ENCODE peak calls at places on chromosome 14, in four cellular contexts. Z, R, U and Y are unnamed samples.

GRCh38 chr14:39339003-39339402 is 93.2 kb downstream of the FBXO33 start:
- DNase-seq in Z (no peak), R (no peak), U (peak; percentile 50), Y (no peak)

GRCh38 chr14:69997849-69998248 is 118.6 kb downstream of the SMOC1 start:
- DNase-seq in Z (no peak), R (no peak), U (peak; percentile 47), Y (no peak)

GRCh38 chr14:78319826-78320635 is 149.9 kb downstream of the NRXN3 start:
- DNase-seq in Z (no peak), R (no peak), U (no peak), Y (no peak)

GRCh38 chr14:76152333-76152681 is 585 bp downstream of the GPATCH2L start:
- DNase-seq in Z (peak; percentile 44), R (peak; percentile 66), U (peak; percentile 60), Y (peak; percentile 58)

GRCh38 chr14:105077649-105077995 is 12.4 kb upstream of the GPR132 start:
- DNase-seq in Z (no peak), R (no peak), U (no peak), Y (no peak)

GRCh38 chr14:51666070-51666469 is 14.4 kb downstream of the FRMD6 start:
- DNase-seq in Z (no peak), R (no peak), U (no peak), Y (no peak)

GRCh38 chr14:56855891-56856461 is 45.7 kb upstream of the OTX2 start:
- DNase-seq in Z (no peak), R (no peak), U (peak; percentile 8), Y (peak; percentile 50)

GRCh38 chr14:92160619-92161018 is 38.9 kb downstream of the CPSF2 start:
- DNase-seq in Z (peak; percentile 7), R (no peak), U (no peak), Y (no peak)

GRCh38 chr14:71725802-71726638 is 206.2 kb upstream of the RGS6 start:
- DNase-seq in Z (no peak), R (no peak), U (no peak), Y (no peak)

GRCh38 chr14:77761205-77761931 is 412 bp upstream of the SNW1 start:
- DNase-seq in Z (peak; percentile 63), R (peak; percentile 25), U (peak; percentile 62), Y (peak; percentile 50)

GRCh38 chr14:52583544-52583943 is 30.9 kb downstream of the GPR137C start:
- DNase-seq in Z (no peak), R (no peak), U (no peak), Y (no peak)

GRCh38 chr14:100589071-100589759 is 2.0 kb upstream of the BEGAIN start:
- DNase-seq in Z (no peak), R (no peak), U (no peak), Y (no peak)

GRCh38 chr14:90580381-90581335 is 183.8 kb downstream of the CALM1 start:
- DNase-seq in Z (no peak), R (no peak), U (no peak), Y (no peak)

GRCh38 chr14:68879321-68879781 is 86.5 kb upstream of the ZFP36L1 start:
- DNase-seq in Z (no peak), R (no peak), U (no peak), Y (no peak)

GRCh38 chr14:20631821-20632389 is 9.6 kb downstream of the OR6S1 start:
- DNase-seq in Z (peak; percentile 78), R (peak; percentile 50), U (peak; percentile 83), Y (peak; percentile 72)

GRCh38 chr14:51595831-51596472 is 55.8 kb upstream of the FRMD6 start:
- DNase-seq in Z (no peak), R (no peak), U (no peak), Y (no peak)

GRCh38 chr14:97149775-97150174 is 352.6 kb downstream of the VRK1 start:
- DNase-seq in Z (no peak), R (no peak), U (no peak), Y (no peak)

GRCh38 chr14:90397401-90398314 is 829 bp downstream of the CALM1 start:
- DNase-seq in Z (peak; percentile 15), R (peak; percentile 81), U (peak; percentile 34), Y (peak; percentile 60)

GRCh38 chr14:58243790-58244555 is 670 bp upstream of the PSMA3 start:
- DNase-seq in Z (no peak), R (no peak), U (peak; percentile 54), Y (no peak)

GRCh38 chr14:24443053-24443683 is 592 bp upstream of the SDR39U1 start:
- DNase-seq in Z (no peak), R (no peak), U (no peak), Y (no peak)

GRCh38 chr14:24440606-24441399 is 1.8 kb downstream of the SDR39U1 start:
- DNase-seq in Z (no peak), R (no peak), U (no peak), Y (no peak)

GRCh38 chr14:24441904-24442239 is 704 bp downstream of the SDR39U1 start:
- DNase-seq in Z (no peak), R (no peak), U (no peak), Y (no peak)

GRCh38 chr14:24441485-24441884 is 1.1 kb downstream of the SDR39U1 start:
- DNase-seq in Z (no peak), R (no peak), U (no peak), Y (no peak)

GRCh38 chr14:24442240-24443052 is at the start of gene SDR39U1:
- DNase-seq in Z (peak; percentile 96), R (peak; percentile 99), U (peak; percentile 100), Y (peak; percentile 96)
- TF ChIP-seq CTCF in Z (peak; percentile 21), R (peak; percentile 12), U (peak; percentile 50), Y (no peak)

DNA sequence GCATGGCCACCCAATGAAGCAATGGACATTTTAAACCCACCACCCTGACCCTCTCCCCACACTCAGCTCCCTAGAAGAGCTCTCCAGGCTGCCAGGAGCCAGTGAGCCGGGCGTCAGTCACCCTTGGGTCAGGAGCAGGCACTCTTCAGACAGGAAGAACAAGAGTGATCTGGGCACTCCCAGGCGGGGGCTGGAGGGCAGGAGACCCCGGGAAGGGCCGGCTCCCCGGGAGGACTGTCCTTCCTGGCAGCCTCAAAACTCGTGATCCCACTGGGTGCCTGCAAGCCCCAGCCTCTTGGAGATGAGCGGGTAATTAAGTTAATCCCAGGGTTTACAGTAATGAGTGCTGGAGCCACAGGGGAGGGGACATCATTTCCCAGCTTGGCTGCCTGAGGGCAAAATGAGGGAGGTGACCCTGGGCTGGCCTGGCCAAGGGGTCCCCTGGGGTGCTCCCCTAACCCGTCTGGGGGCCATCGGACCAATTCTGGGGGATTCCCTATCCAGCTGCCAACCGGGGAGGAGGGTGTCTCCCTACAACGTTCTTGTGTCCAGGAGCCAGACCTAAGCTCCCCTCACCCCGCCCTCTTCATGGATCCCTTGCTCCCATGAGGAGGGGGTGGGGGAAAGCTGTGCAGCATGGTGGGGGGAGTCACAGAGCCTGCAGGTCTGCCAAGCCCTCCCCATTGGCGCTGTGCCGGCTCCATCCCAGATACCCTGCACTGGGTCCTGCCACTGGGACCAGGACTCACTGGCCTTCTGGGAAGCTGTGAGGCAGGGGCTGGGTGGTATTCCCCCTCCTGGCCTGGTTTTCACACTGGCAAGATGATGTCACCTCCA is 59.2 kb downstream of the CCNK start:
- DNase-seq in Z (no peak), R (no peak), U (no peak), Y (no peak)
- H3K36me3 ChIP-seq in Z (no peaks in the 10 kb centered on the region), R (no peaks in the 10 kb centered on the region), U (peaks cover 2% of the 10 kb centered on the region), Y (no peaks in the 10 kb centered on the region)

GRCh38 chr14:103546651-103547454 is 15.6 kb downstream of the BAG5 start:
- DNase-seq in Z (peak; percentile 70), R (peak; percentile 69), U (peak; percentile 44), Y (peak; percentile 85)

GRCh38 chr14:103547455-103547940 is 15.0 kb downstream of the BAG5 start:
- DNase-seq in Z (no peak), R (no peak), U (no peak), Y (no peak)

GRCh38 chr14:103545219-103545914 is 16.4 kb downstream of the TRMT61A start:
- DNase-seq in Z (no peak), R (no peak), U (no peak), Y (no peak)

GRCh38 chr14:103544627-103545218 is 15.7 kb downstream of the TRMT61A start:
- DNase-seq in Z (no peak), R (no peak), U (no peak), Y (no peak)

DNA sequence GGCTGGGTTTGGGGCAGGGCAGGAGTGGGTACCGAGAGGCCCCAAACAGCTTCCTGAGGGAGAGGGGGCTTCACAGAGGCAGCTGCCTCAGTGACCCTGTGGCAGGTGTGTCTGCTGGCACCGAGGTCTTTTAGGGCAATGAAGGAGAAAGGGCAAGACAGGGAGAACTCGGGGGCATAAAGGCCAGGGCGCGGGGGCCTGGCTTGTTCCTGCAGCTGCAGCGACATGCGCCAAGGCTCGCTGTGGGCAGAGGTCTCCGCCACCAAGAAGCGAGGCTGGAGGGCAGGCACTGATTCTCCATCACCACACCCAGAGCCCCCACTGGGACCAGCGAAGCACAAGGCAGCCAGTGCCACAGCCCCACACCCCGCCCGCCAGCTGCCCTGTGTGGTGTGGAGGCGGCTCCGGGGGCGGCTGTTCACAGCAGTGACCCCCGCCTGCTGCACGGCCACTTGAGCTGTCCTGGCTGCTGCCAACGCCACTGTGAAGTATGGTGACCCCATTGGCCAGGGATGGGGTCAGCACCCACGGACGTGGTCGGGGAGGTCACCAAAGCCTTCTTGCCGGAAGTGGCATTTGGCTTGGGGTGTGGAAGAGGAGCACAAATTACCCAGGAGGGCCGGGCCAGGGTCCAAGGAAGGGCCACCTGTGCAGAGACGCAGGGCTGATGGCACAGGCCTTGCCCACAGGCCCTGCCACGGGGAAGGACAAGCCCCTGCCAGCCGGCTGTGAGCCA is 16.4 kb downstream of the BAG5 start:
- DNase-seq in Z (no peak), R (no peak), U (no peak), Y (no peak)
- H3K4me1 ChIP-seq in Z (peaks cover 98% of the 10 kb centered on the region), R (peaks cover 53% of the 10 kb centered on the region), U (peaks cover 49% of the 10 kb centered on the region), Y (peaks cover 6% of the 10 kb centered on the region)

GRCh38 chr14:106879241-106879640 is 1352.9 kb downstream of the TMEM121 start:
- DNase-seq in Z (no peak), R (no peak), U (peak; percentile 65), Y (peak; percentile 82)
- TF ChIP-seq CTCF in Z (no peak), R (peak; percentile 15), U (peak; percentile 79), Y (peak; percentile 64)

DNA sequence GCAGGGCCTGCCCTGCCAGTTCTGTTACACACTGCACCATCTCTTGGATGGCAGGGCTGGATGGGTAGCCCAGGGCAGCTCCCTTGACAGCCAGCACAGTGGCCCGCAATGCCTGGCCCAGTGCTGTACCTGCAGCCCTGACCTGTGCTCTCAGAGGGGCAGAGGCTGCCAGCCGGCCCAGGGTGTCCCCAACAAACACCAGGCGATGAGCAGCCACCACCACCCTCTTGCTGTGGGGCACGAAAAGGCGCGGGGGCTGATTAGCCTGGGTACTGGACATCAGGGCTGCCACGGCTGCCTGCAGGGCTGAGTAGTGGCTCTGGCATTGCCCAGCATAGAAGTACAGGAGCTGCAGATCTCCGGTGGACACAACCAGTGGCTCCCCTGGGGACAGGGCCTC is 4.6 kb upstream of the SLC22A17 start:
- DNase-seq in Z (no peak), R (no peak), U (no peak), Y (no peak)
- H3K36me3 ChIP-seq in Z (no peaks in the 10 kb centered on the region), R (no peaks in the 10 kb centered on the region), U (no peaks in the 10 kb centered on the region), Y (no peaks in the 10 kb centered on the region)